ENCODE peak calls at places on chromosome 1, in seven cellular contexts. A is fibroblast of lung; U is heart right ventricle; V is CD8-positive, alpha-beta T cell; M is upper lobe of left lung; W is suprapubic skin; N is lower lobe of right lung. B is an unnamed sample.

GRCh38 chr1:172818841-172819527 is 160.1 kb downstream of the FASLG start:
- DNase-seq in W (no peak), N (no peak), M (no peak), V (no peak), A (peak; percentile 53), U (no peak), B (no peak)

GRCh38 chr1:209048961-209049669 is 534.4 kb upstream of the CAMK1G start:
- DNase-seq in M (no peak), N (no peak), U (no peak), W (no peak), A (no peak), V (no peak), B (no peak)

GRCh38 chr1:193110246-193110645 is 5.0 kb upstream of the GLRX2 start:
- DNase-seq in M (no peak), A (no peak), W (no peak), V (no peak), U (no peak), N (no peak), B (no peak)

GRCh38 chr1:40305871-40306270 is 11.2 kb downstream of the COL9A2 start:
- DNase-seq in M (no peak), U (no peak), A (no peak), N (no peak), W (peak; percentile 60), V (no peak), B (no peak)

GRCh38 chr1:160081261-160081936 is at the start of gene KCNJ9:
- DNase-seq in U (no peak), V (no peak), N (no peak), M (no peak), A (peak; percentile 25), W (no peak), B (no peak)

GRCh38 chr1:154616659-154617345 is 8.8 kb upstream of the ADAR start:
- DNase-seq in M (no peak), V (no peak), W (no peak), N (no peak), U (no peak), A (no peak), B (no peak)

GRCh38 chr1:199010933-199011332 is 372.1 kb downstream of the PTPRC start:
- DNase-seq in U (no peak), A (no peak), W (no peak), V (no peak), N (no peak), M (no peak), B (no peak)

GRCh38 chr1:180150982-180151381 is 3.7 kb upstream of the QSOX1 start:
- DNase-seq in W (no peak), V (no peak), A (peak; percentile 52), N (no peak), M (no peak), U (no peak), B (no peak)

GRCh38 chr1:117366982-117367768 is at the start of gene MAN1A2:
- DNase-seq in N (peak; percentile 95), W (peak; percentile 92), V (peak; percentile 69), A (peak; percentile 72), U (peak; percentile 91), M (peak; percentile 97), B (peak; percentile 94)

GRCh38 chr1:21499283-21499945 is 9.8 kb upstream of the ALPL start:
- DNase-seq in U (no peak), A (peak; percentile 36), W (no peak), N (no peak), M (no peak), V (no peak), B (peak; percentile 32)

GRCh38 chr1:44587796-44588460 is 86.4 kb downstream of the TMEM53 start:
- DNase-seq in V (no peak), U (peak; percentile 26), N (no peak), M (no peak), A (no peak), W (no peak), B (no peak)

GRCh38 chr1:175207971-175208370 is 15.4 kb upstream of the KIAA0040 start:
- DNase-seq in M (no peak), U (no peak), V (no peak), A (no peak), W (no peak), N (no peak), B (no peak)

DNA sequence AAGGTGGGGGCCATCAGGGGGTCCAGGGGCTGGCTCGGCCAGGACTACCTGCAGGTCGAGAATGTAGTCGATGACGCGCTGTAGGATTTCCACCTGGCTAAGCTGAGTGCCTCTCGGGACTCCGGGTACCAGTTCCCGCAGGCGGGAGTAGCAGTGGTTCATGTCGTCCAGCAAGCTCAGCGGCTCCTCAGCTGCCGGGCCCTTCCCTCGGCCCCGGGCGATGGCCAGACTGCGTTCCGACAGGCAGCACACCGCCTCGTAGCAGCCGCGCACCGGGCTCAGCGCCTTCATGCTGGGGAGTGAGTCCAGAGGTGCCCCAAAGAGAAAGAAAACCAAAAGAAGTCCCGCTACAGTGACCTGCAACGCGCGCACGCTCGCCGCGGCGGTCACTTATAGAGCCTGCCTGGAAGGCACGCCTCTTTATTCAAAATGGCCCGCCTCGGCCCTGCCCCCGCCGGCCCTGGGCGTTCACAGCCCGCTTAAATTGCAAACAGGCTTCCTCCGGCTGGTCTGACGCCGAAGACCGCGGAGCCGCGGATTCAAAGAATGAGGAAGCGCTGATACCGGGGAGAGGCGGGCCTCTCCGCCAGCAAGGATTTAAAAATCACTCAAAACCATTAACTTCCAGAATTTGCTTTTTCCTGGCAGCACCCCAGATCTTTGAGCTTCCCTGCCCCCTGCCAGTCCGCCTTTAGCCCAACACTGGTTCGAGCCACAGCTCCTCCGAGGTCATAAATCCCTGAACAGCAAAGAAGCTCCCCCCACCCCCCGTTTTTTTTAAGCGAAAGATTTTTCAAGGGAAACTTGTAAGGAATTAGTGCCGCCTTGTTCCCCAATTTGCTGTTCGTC is at the start of gene ID3:
- DNase-seq in N (peak; percentile 99), A (peak; percentile 97), U (peak; percentile 97), W (peak; percentile 99), M (peak; percentile 100), V (peak; percentile 92), B (peak; percentile 99)
- H3K4me1 ChIP-seq in N (peaks cover 72% of the 10 kb centered on the region), A (peaks cover 32% of the 10 kb centered on the region), U (peaks cover 67% of the 10 kb centered on the region), W (peaks cover 89% of the 10 kb centered on the region), M (peaks cover 60% of the 10 kb centered on the region), V (peaks cover 54% of the 10 kb centered on the region), B (peaks cover 42% of the 10 kb centered on the region)

GRCh38 chr1:27150183-27150582 is 4.7 kb downstream of the SLC9A1 start:
- DNase-seq in A (no peak), W (no peak), N (no peak), V (no peak), M (no peak), U (no peak), B (no peak)

GRCh38 chr1:27147842-27148518 is 6.9 kb downstream of the SLC9A1 start:
- DNase-seq in N (no peak), W (no peak), U (no peak), M (no peak), A (no peak), V (no peak), B (no peak)

GRCh38 chr1:27149084-27149483 is 5.8 kb downstream of the SLC9A1 start:
- DNase-seq in W (no peak), N (no peak), U (no peak), A (no peak), V (no peak), M (no peak), B (no peak)

GRCh38 chr1:27149714-27150113 is 5.2 kb downstream of the SLC9A1 start:
- DNase-seq in U (no peak), V (no peak), W (no peak), M (no peak), A (no peak), N (no peak), B (no peak)

DNA sequence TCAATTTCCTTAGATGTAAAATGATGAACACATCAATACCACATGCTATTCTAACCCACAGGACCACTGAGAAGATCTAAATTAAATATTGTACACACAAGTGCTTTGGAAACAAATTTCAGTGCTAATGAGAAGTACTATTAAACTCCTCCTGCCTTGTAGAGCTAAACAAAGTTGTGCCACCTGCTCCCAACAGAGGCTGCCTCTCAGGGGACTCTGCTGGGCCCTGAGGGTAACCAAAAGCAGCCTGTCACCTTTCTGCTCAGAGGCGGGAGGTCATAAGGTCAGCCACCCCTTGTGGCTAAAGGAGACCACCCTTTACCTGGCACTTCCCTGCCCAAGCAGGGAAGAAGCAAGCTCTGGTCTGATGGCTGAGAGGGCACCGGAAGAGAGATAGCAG is 6.3 kb downstream of the SLC9A1 start:
- DNase-seq in A (no peak), N (no peak), W (no peak), V (no peak), U (no peak), M (no peak), B (no peak)
- H3K27me3 ChIP-seq in A (no peaks in the 10 kb centered on the region), N (no peaks in the 10 kb centered on the region), W (no peaks in the 10 kb centered on the region), V (no peaks in the 10 kb centered on the region), U (no peaks in the 10 kb centered on the region), M (no peaks in the 10 kb centered on the region), B (no peaks in the 10 kb centered on the region)

GRCh38 chr1:145979746-145980435 is 15.4 kb downstream of the POLR3GL start:
- DNase-seq in V (no peak), A (peak; percentile 52), M (no peak), W (no peak), U (no peak), N (no peak), B (no peak)
- H3K4me3 ChIP-seq in V (peak overlapping the region; percentile 17), A (no peak overlapping the region), M (no peak overlapping the region), W (peak overlapping the region; percentile 15), U (peak overlapping the region; percentile 3), N (peak overlapping the region; percentile 44), B (peak overlapping the region; percentile 2)

GRCh38 chr1:32291145-32291707 is 657 bp upstream of the HDAC1 start:
- DNase-seq in U (no peak), N (no peak), A (no peak), W (no peak), V (no peak), M (no peak), B (no peak)
- H3K4me1 ChIP-seq in U (peaks cover 29% of the 10 kb centered on the region), N (peaks cover 31% of the 10 kb centered on the region), A (no peaks in the 10 kb centered on the region), W (peaks cover 17% of the 10 kb centered on the region), V (peaks cover 38% of the 10 kb centered on the region), M (peaks cover 16% of the 10 kb centered on the region), B (peaks cover 15% of the 10 kb centered on the region)

B was measured in tibial artery.